ENCODE peak calls at places on chromosomes 11 and 22, in seven cellular contexts. P is GM12878, Y is HCT116, R is HepG2, D is K562, M is SK-N-SH, F is H1. Q is an unnamed sample.
A peak's percentile ranks its signal among the peaks of the same experiment; 100 is the strongest.

GRCh38 chr22:50304528-50305392 is 2.7 kb downstream of the PLXNB2 start:
- DNase-seq in P (no peak), Y (no peak), R (no peak), D (peak; percentile 59), M (no peak), F (no peak), Q (no peak)

GRCh38 chr11:109371444-109372176 is 50.4 kb upstream of the C11orf87 start:
- DNase-seq in P (no peak), Y (no peak), R (no peak), D (no peak), M (peak; percentile 20), F (no peak), Q (no peak)

GRCh38 chr11:95877288-95877687 is 46.6 kb downstream of the MTMR2 start:
- DNase-seq in P (no peak), Y (no peak), R (no peak), D (no peak), M (no peak), F (no peak), Q (no peak)

GRCh38 chr22:27220349-27220748 is 563.0 kb downstream of the MIAT start:
- DNase-seq in P (no peak), Y (no peak), R (no peak), D (no peak), M (no peak), F (no peak), Q (no peak)

GRCh38 chr11:1963864-1964263 is 16.7 kb downstream of the MRPL23 start:
- DNase-seq in P (no peak), Y (no peak), R (no peak), D (no peak), M (no peak), F (no peak), Q (no peak)

GRCh38 chr22:27585141-27585540 is 216.4 kb downstream of the MN1 start:
- DNase-seq in P (no peak), Y (no peak), R (no peak), D (no peak), M (no peak), F (no peak), Q (no peak)

GRCh38 chr11:95339554-95339953 is 108.6 kb upstream of the SESN3 start:
- DNase-seq in P (no peak), Y (no peak), R (no peak), D (no peak), M (no peak), F (no peak), Q (no peak)

GRCh38 chr22:17371446-17371845 is 2.2 kb downstream of the CECR2 start:
- DNase-seq in P (no peak), Y (no peak), R (no peak), D (no peak), M (no peak), F (no peak), Q (no peak)

GRCh38 chr11:19844012-19844411 is 131.4 kb downstream of the NAV2 start:
- DNase-seq in P (no peak), Y (no peak), R (no peak), D (no peak), M (no peak), F (no peak), Q (no peak)

GRCh38 chr11:134372961-134373360 is 39.1 kb downstream of the B3GAT1 start:
- DNase-seq in P (no peak), Y (no peak), R (no peak), D (no peak), M (no peak), F (no peak), Q (no peak)
- TF ChIP-seq YY1 in P (no peak), Y (no peak), R (no peak), D (no peak), M (no peak), F (no peak), Q (no peak)

DNA sequence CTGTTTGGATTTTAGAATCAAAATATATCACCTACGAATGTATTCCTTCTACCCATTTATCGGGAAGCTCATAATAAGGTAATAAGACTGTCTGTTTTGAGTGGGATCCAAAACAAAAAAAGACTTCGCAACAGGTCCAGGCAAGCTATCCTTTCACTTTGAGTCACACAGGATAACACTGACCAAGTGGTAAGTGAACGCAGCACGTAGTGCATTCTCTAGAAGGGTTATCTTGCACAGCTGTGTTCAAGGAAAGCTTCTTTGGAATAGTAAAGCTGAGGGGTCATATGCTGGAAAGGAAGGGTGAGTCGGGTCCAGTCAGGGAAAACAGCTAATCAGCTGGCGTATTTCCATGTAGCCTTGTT is 22.3 kb upstream of the NRGN start:
- DNase-seq in P (no peak), Y (no peak), R (no peak), D (no peak), M (no peak), F (no peak), Q (no peak)
- TF ChIP-seq YY1 in P (no peak), Y (no peak), R (no peak), D (no peak), M (no peak), F (no peak), Q (no peak)

GRCh38 chr11:69716099-69716498 is 12.3 kb upstream of the FGF19 start:
- DNase-seq in P (no peak), Y (no peak), R (no peak), D (no peak), M (no peak), F (no peak), Q (no peak)

GRCh38 chr11:69708731-69709401 is 5.0 kb upstream of the FGF19 start:
- DNase-seq in P (no peak), Y (no peak), R (peak; percentile 79), D (no peak), M (no peak), F (no peak), Q (no peak)

GRCh38 chr11:69707156-69707555 is 3.3 kb upstream of the FGF19 start:
- DNase-seq in P (no peak), Y (no peak), R (no peak), D (peak; percentile 37), M (no peak), F (no peak), Q (no peak)

GRCh38 chr11:69715446-69715845 is 11.6 kb upstream of the FGF19 start:
- DNase-seq in P (no peak), Y (no peak), R (no peak), D (no peak), M (no peak), F (no peak), Q (no peak)

GRCh38 chr11:69711824-69712801 is 8.3 kb upstream of the FGF19 start:
- DNase-seq in P (no peak), Y (peak; percentile 75), R (no peak), D (no peak), M (no peak), F (no peak), Q (no peak)
- TF ChIP-seq YY1 in P (no peak), Y (peak; percentile 40), R (no peak), D (no peak), M (no peak), F (no peak), Q (no peak)

DNA sequence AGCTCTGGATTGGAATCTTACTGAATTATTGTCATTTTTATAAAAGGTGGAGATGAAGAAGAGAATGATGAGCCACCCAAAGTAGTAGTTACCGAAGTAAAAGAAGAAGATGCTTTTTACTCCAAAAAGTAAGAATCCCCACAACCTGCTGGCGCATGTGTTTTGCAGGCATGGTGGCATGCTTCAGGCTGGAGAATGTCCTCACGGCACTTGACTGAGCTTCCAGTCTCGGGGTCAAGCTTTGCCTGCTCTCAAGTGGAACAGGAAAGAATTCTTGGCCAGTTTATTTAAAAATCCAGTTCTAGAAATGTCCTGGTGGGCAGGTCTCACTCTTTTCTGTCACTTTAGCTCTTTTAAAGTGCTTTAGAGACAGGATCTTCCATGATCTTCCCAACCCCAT is 17.5 kb downstream of the NUP50 start:
- DNase-seq in P (no peak), Y (no peak), R (no peak), D (no peak), M (no peak), F (no peak), Q (no peak)
- TF ChIP-seq YY1 in P (no peak), Y (no peak), R (no peak), D (no peak), M (no peak), F (no peak), Q (no peak)